ENCODE peak calls at places on chromosomes 5 and 9, in nine cellular contexts. S, H, B, I, D, E, L, V and O are unnamed samples.

GRCh38 chr9:137162505-137163100 is 7.2 kb downstream of the LRRC26 start:
- DNase-seq in L (no peak), B (no peak), E (no peak), S (no peak), H (no peak), D (no peak), I (no peak), V (no peak), O (no peak)

GRCh38 chr5:142356318-142356715 is 31.5 kb upstream of the SPRY4 start:
- DNase-seq in D (no peak), H (no peak), I (no peak), B (no peak), S (no peak), E (no peak), L (no peak), V (peak), O (peak)

GRCh38 chr5:102718819-102719218 is 36.3 kb upstream of the PAM start:
- DNase-seq in S (peak), D (no peak), B (no peak), I (no peak), H (no peak), E (peak), L (no peak), V (no peak), O (peak)

GRCh38 chr5:1754531-1755220 is 45.0 kb downstream of the MRPL36 start:
- DNase-seq in E (no peak), V (no peak), D (no peak), I (no peak), B (no peak), L (no peak), S (no peak), H (no peak), O (no peak)

GRCh38 chr5:171842006-171842776 is 56.6 kb downstream of the SMIM23 start:
- DNase-seq in D (no peak), H (no peak), B (no peak), L (no peak), V (no peak), E (no peak), S (no peak), I (no peak), O (no peak)

GRCh38 chr5:74027732-74028338 is 401.8 kb downstream of the ARHGEF28 start:
- DNase-seq in V (no peak), E (no peak), I (no peak), H (no peak), D (no peak), L (no peak), S (no peak), B (no peak), O (no peak)

GRCh38 chr5:132258102-132259060 is 885 bp downstream of the PDLIM4 start:
- DNase-seq in B (no peak), V (no peak), L (no peak), H (no peak), S (no peak), D (no peak), E (no peak), I (no peak), O (no peak)

GRCh38 chr5:170120576-170120975 is 14.9 kb downstream of the FOXI1 start:
- DNase-seq in E (no peak), I (no peak), L (no peak), B (no peak), V (peak), H (no peak), S (peak), D (no peak), O (peak)

GRCh38 chr5:133198511-133198910 is 146.7 kb downstream of the HSPA4 start:
- DNase-seq in D (no peak), L (no peak), I (no peak), V (no peak), B (no peak), S (no peak), E (no peak), H (no peak), O (no peak)

GRCh38 chr5:98060148-98060547 is 713.3 kb upstream of the RGMB start:
- DNase-seq in B (no peak), L (no peak), E (no peak), S (no peak), I (no peak), D (no peak), V (no peak), H (no peak), O (no peak)

GRCh38 chr9:120965344-120966004 is 38.9 kb upstream of the TRAF1 start:
- DNase-seq in E (no peak), S (no peak), L (peak), B (peak), D (no peak), V (no peak), H (peak), I (no peak), O (no peak)

GRCh38 chr9:93116049-93116961 is 17.7 kb downstream of the NINJ1 start:
- DNase-seq in B (no peak), S (no peak), H (peak), D (no peak), E (no peak), I (no peak), V (peak), L (peak), O (peak)

GRCh38 chr9:115591584-115591984 is 473.6 kb upstream of the TNC start:
- DNase-seq in B (peak), E (peak), I (peak), V (peak), D (no peak), H (no peak), S (peak), L (peak), O (peak)

GRCh38 chr9:70347046-70347445 is 67.4 kb downstream of the KLF9 start:
- DNase-seq in I (no peak), D (no peak), H (no peak), B (no peak), L (no peak), E (no peak), V (no peak), S (no peak), O (no peak)

GRCh38 chr5:138349842-138350635 is 2.4 kb upstream of the KDM3B start:
- DNase-seq in E (no peak), D (no peak), V (no peak), B (no peak), H (no peak), L (no peak), I (no peak), S (peak), O (no peak)

GRCh38 chr5:120600639-120601038 is 136.5 kb downstream of the PRR16 start:
- DNase-seq in S (no peak), D (no peak), V (no peak), H (no peak), I (no peak), E (no peak), B (no peak), L (no peak), O (no peak)

GRCh38 chr9:120412425-120412951 is 167.5 kb downstream of the CDK5RAP2 start:
- DNase-seq in E (no peak), L (peak), D (no peak), V (no peak), B (no peak), S (peak), H (no peak), I (no peak), O (peak)

GRCh38 chr9:125374443-125375309 is 113.0 kb downstream of the GAPVD1 start:
- DNase-seq in B (peak), L (peak), D (peak), I (peak), S (no peak), H (peak), V (peak), E (peak), O (peak)

GRCh38 chr5:131810510-131811249 is 13.9 kb upstream of the FNIP1 start:
- DNase-seq in L (peak), H (no peak), B (no peak), I (no peak), E (no peak), D (no peak), V (no peak), S (no peak), O (peak)

GRCh38 chr9:99466104-99466503 is 244.0 kb downstream of the SEC61B start:
- DNase-seq in V (no peak), I (no peak), B (no peak), H (no peak), S (no peak), L (no peak), D (no peak), E (no peak), O (no peak)

GRCh38 chr5:143244990-143245389 is 158.5 kb downstream of the NR3C1 start:
- DNase-seq in V (no peak), E (no peak), D (no peak), I (no peak), B (no peak), H (no peak), S (no peak), L (no peak), O (no peak)

GRCh38 chr9:112757300-112757883 is 6.8 kb downstream of the SNX30 start:
- DNase-seq in H (no peak), S (no peak), I (no peak), E (no peak), B (no peak), L (no peak), V (peak), D (no peak), O (peak)

GRCh38 chr9:36878161-36878560 is 155.9 kb downstream of the PAX5 start:
- DNase-seq in H (no peak), S (no peak), D (no peak), B (no peak), E (no peak), L (no peak), V (no peak), I (no peak), O (no peak)

GRCh38 chr5:31935702-31936347 is 238.3 kb downstream of the GOLPH3 start:
- DNase-seq in I (no peak), D (no peak), H (no peak), V (no peak), E (no peak), S (no peak), B (no peak), L (peak), O (no peak)

GRCh38 chr9:95373765-95374435 is 56.4 kb upstream of the FANCC start:
- DNase-seq in H (no peak), L (no peak), I (no peak), V (no peak), E (no peak), S (no peak), B (no peak), D (no peak), O (no peak)

GRCh38 chr9:137606005-137606601 is 617 bp downstream of the ARRDC1 start:
- DNase-seq in D (no peak), E (no peak), I (peak), V (no peak), B (no peak), S (no peak), L (peak), H (no peak), O (no peak)

GRCh38 chr5:34626036-34626435 is 30.1 kb upstream of the RAI14 start:
- DNase-seq in E (no peak), I (no peak), S (peak), V (peak), B (no peak), L (no peak), D (no peak), H (no peak), O (peak)

GRCh38 chr9:115770521-115770920 is 383.1 kb upstream of the PAPPA start:
- DNase-seq in H (no peak), L (no peak), D (no peak), I (no peak), V (no peak), E (no peak), B (no peak), S (no peak), O (no peak)